ENCODE peak calls at places on chromosomes 12 and 14, in seven cellular contexts. G, V, A, Z, I, C and R are unnamed samples.
A peak's percentile ranks its signal among the peaks of the same experiment; 100 is the strongest.

GRCh38 chr14:77125275-77126073 is 16.1 kb downstream of the ZDHHC22 start:
- DNase-seq in A (peak; percentile 52), Z (no peak), V (no peak), G (no peak), C (no peak), I (no peak), R (no peak)

GRCh38 chr12:123398918-123399617 is 15.1 kb downstream of the KMT5A start:
- DNase-seq in G (no peak), A (no peak), C (no peak), Z (no peak), V (no peak), I (no peak), R (no peak)

GRCh38 chr12:75439930-75440329 is 40.6 kb upstream of the GLIPR1 start:
- DNase-seq in G (no peak), I (no peak), C (no peak), V (no peak), A (no peak), Z (no peak), R (no peak)

GRCh38 chr14:22265319-22266140 is 323.5 kb downstream of the DAD1 start:
- DNase-seq in Z (no peak), G (no peak), C (no peak), V (no peak), A (no peak), I (no peak), R (no peak)

GRCh38 chr12:116644806-116645205 is 85.6 kb downstream of the MAP1LC3B2 start:
- DNase-seq in V (no peak), G (no peak), A (no peak), Z (no peak), C (no peak), I (no peak), R (no peak)

GRCh38 chr12:94074970-94075695 is 73.2 kb upstream of the PLXNC1 start:
- DNase-seq in C (peak; percentile 23), V (no peak), Z (no peak), A (peak; percentile 48), I (peak; percentile 60), G (no peak), R (no peak)

GRCh38 chr12:65122661-65123060 is 1.6 kb upstream of the WIF1 start:
- DNase-seq in Z (no peak), G (no peak), I (no peak), A (no peak), V (no peak), C (no peak), R (no peak)

GRCh38 chr14:38404100-38404541 is 148.2 kb upstream of the CLEC14A start:
- DNase-seq in A (no peak), Z (no peak), G (no peak), V (no peak), C (no peak), I (no peak), R (no peak)

GRCh38 chr14:102805454-102805891 is 28.2 kb downstream of the TRAF3 start:
- DNase-seq in I (no peak), Z (no peak), C (no peak), A (no peak), V (no peak), G (no peak), R (no peak)

GRCh38 chr14:36365766-36366165 is 45.3 kb upstream of the MBIP start:
- DNase-seq in G (no peak), A (no peak), I (no peak), Z (no peak), C (no peak), V (no peak), R (no peak)

GRCh38 chr12:132356686-132357622 is 27.6 kb upstream of the GALNT9 start:
- DNase-seq in G (peak; percentile 17), V (no peak), C (peak; percentile 27), Z (no peak), A (no peak), I (no peak), R (no peak)

GRCh38 chr12:50081096-50081808 is 3.9 kb upstream of the SMARCD1 start:
- DNase-seq in Z (no peak), V (no peak), C (peak; percentile 65), I (no peak), G (no peak), A (no peak), R (no peak)

GRCh38 chr12:86683568-86683991 is 427.4 kb upstream of the MGAT4C start:
- DNase-seq in C (no peak), A (no peak), V (no peak), G (no peak), Z (no peak), I (no peak), R (no peak)

GRCh38 chr12:109449845-109450532 is 27.1 kb downstream of the KCTD10 start:
- DNase-seq in V (no peak), C (peak; percentile 47), Z (no peak), I (no peak), A (peak; percentile 60), G (no peak), R (no peak)

GRCh38 chr12:6465467-6466183 is 4.9 kb downstream of the VAMP1 start:
- DNase-seq in G (no peak), V (no peak), A (peak; percentile 79), I (peak; percentile 56), C (peak; percentile 39), Z (no peak), R (no peak)

GRCh38 chr14:32576088-32576795 is 247.1 kb downstream of the AKAP6 start:
- DNase-seq in G (no peak), Z (no peak), C (peak; percentile 47), A (peak; percentile 58), V (no peak), I (peak; percentile 73), R (no peak)

GRCh38 chr12:120234643-120235368 is 30.7 kb downstream of the PXN start:
- DNase-seq in C (peak; percentile 72), A (peak; percentile 67), I (peak; percentile 85), Z (no peak), V (no peak), G (no peak), R (no peak)

GRCh38 chr12:126397071-126397571 is 1331.9 kb downstream of the AACS start:
- DNase-seq in G (no peak), A (no peak), I (no peak), C (no peak), V (no peak), Z (no peak), R (no peak)

GRCh38 chr12:69553626-69554248 is 31.5 kb upstream of the CCT2 start:
- DNase-seq in G (no peak), V (no peak), Z (no peak), A (peak; percentile 39), C (peak; percentile 16), I (peak; percentile 11), R (no peak)

GRCh38 chr12:53172352-53172751 is 8.2 kb upstream of the ZNF740 start:
- DNase-seq in Z (no peak), A (no peak), V (no peak), G (no peak), C (no peak), I (no peak), R (no peak)

GRCh38 chr12:93256258-93256969 is 121.3 kb upstream of the NUDT4 start:
- DNase-seq in C (no peak), G (no peak), Z (no peak), V (no peak), I (no peak), A (no peak), R (no peak)

GRCh38 chr12:11743333-11743732 is 93.9 kb downstream of the ETV6 start:
- DNase-seq in G (no peak), A (no peak), C (no peak), I (no peak), V (no peak), Z (no peak), R (no peak)

GRCh38 chr12:108827941-108828340 is 29.4 kb downstream of the SSH1 start:
- DNase-seq in Z (no peak), C (no peak), G (no peak), A (no peak), I (no peak), V (no peak), R (no peak)

GRCh38 chr12:124500232-124501079 is 67.0 kb downstream of the NCOR2 start:
- DNase-seq in G (peak; percentile 64), I (peak; percentile 37), A (no peak), V (no peak), Z (no peak), C (no peak), R (no peak)

GRCh38 chr12:58877243-58877743 is 43.0 kb downstream of the LRIG3 start:
- DNase-seq in A (no peak), I (peak; percentile 35), G (no peak), Z (no peak), V (no peak), C (no peak), R (no peak)

GRCh38 chr12:95337176-95337575 is 119.6 kb downstream of the VEZT start:
- DNase-seq in V (no peak), I (no peak), C (no peak), A (no peak), G (no peak), Z (no peak), R (no peak)

GRCh38 chr12:90909069-90909676 is 45.8 kb downstream of the CCER1 start:
- DNase-seq in A (peak; percentile 17), I (peak; percentile 6), V (no peak), Z (no peak), C (no peak), G (no peak), R (peak; percentile 1)

GRCh38 chr14:40188006-40188405 is 755.8 kb upstream of the FBXO33 start:
- DNase-seq in G (no peak), V (no peak), C (no peak), A (no peak), Z (no peak), I (no peak), R (no peak)
- TF ChIP-seq TAF1 in G (no peak), V (no peak), C (no peak), A (no peak), Z (no peak), I (no peak), R (no peak)

GRCh38 chr14:104706733-104707628 is 17.0 kb upstream of the ADSS1 start:
- DNase-seq in V (no peak), G (no peak), C (no peak), Z (no peak), I (no peak), A (no peak), R (no peak)
- TF ChIP-seq POLR2AphosphoS5 in V (no peak), G (no peak), C (no peak), Z (no peak), I (no peak), A (no peak), R (no peak)

GRCh38 chr12:44697489-44697888 is 178.6 kb downstream of the NELL2 start:
- DNase-seq in Z (no peak), I (no peak), G (no peak), C (no peak), V (no peak), A (no peak), R (no peak)

GRCh38 chr12:44694027-44694426 is 182.1 kb downstream of the NELL2 start:
- DNase-seq in I (no peak), G (no peak), C (no peak), Z (no peak), A (no peak), V (no peak), R (no peak)

GRCh38 chr12:44696542-44696941 is 179.6 kb downstream of the NELL2 start:
- DNase-seq in Z (no peak), G (no peak), V (no peak), C (no peak), I (no peak), A (no peak), R (no peak)
- TF ChIP-seq TAF1 in Z (no peak), G (no peak), V (no peak), C (no peak), I (no peak), A (no peak), R (no peak)

GRCh38 chr14:75825147-75825592 is 156.6 kb downstream of the TGFB3 start:
- DNase-seq in A (no peak), G (no peak), Z (no peak), I (peak; percentile 15), V (peak; percentile 40), C (no peak), R (no peak)
- TF ChIP-seq POLR2AphosphoS5 in A (no peak), G (no peak), Z (no peak), I (no peak), V (no peak), C (no peak), R (no peak)